ENCODE peak calls at places on chromosome 3, in four cellular contexts. P is foreskin keratinocyte, T is IMR-90, K is endothelial cell. U is an unnamed sample.

GRCh38 chr3:30315452-30315851 is 290.9 kb upstream of the TGFBR2 start:
- DNase-seq in P (no peak), T (peak), K (no peak), U (no peak)

GRCh38 chr3:133996251-133996661 is 33.5 kb downstream of the SLCO2A1 start:
- DNase-seq in P (no peak), T (no peak), K (no peak), U (peak)

GRCh38 chr3:124890573-124891190 is 3.5 kb upstream of the ITGB5 start:
- DNase-seq in P (peak), T (no peak), K (no peak), U (no peak)

GRCh38 chr3:16871915-16872842 is 12.6 kb upstream of the PLCL2 start:
- DNase-seq in P (peak), T (no peak), K (no peak), U (no peak)

GRCh38 chr3:159855599-159856495 is 132.8 kb upstream of the IL12A start:
- DNase-seq in P (no peak), T (no peak), K (no peak), U (no peak)

GRCh38 chr3:52493232-52494017 is 1.7 kb upstream of the STAB1 start:
- DNase-seq in P (no peak), T (no peak), K (no peak), U (no peak)

GRCh38 chr3:162354343-162354742 is 857.7 kb downstream of the OTOL1 start:
- DNase-seq in P (no peak), T (peak), K (no peak), U (peak)

GRCh38 chr3:153853163-153853562 is 268.0 kb upstream of the ARHGEF26 start:
- DNase-seq in P (no peak), T (no peak), K (no peak), U (no peak)

GRCh38 chr3:9385209-9385936 is 12.0 kb upstream of the SETD5 start:
- DNase-seq in P (no peak), T (peak), K (no peak), U (no peak)

GRCh38 chr3:180059351-180059750 is 22.6 kb upstream of the PEX5L start:
- DNase-seq in P (peak), T (peak), K (no peak), U (peak)

GRCh38 chr3:170555329-170555728 is 30.5 kb downstream of the SLC7A14 start:
- DNase-seq in P (peak), T (peak), K (no peak), U (no peak)

GRCh38 chr3:8456118-8456811 is 45.4 kb upstream of the LMCD1 start:
- DNase-seq in P (no peak), T (peak), K (no peak), U (peak)

GRCh38 chr3:14169871-14170270 is 8.5 kb downstream of the XPC start:
- DNase-seq in P (peak), T (peak), K (no peak), U (no peak)

GRCh38 chr3:53109822-53110771 is 20.1 kb downstream of the RFT1 start:
- DNase-seq in P (peak), T (peak), K (peak), U (peak)

GRCh38 chr3:156553705-156554356 is 1.1 kb downstream of the SSR3 start:
- DNase-seq in P (peak), T (peak), K (no peak), U (peak)

GRCh38 chr3:195809291-195809785 is 2.4 kb downstream of the MUC4 start:
- DNase-seq in P (no peak), T (no peak), K (no peak), U (no peak)

GRCh38 chr3:6542795-6543194 is 318.1 kb upstream of the GRM7 start:
- DNase-seq in P (no peak), T (no peak), K (no peak), U (no peak)

GRCh38 chr3:52254608-52255007 is 9.0 kb downstream of the PPM1M start:
- DNase-seq in P (no peak), T (no peak), K (no peak), U (no peak)

GRCh38 chr3:62873672-62874397 is 1.4 kb downstream of the CADPS start:
- DNase-seq in P (no peak), T (no peak), K (peak), U (no peak)

GRCh38 chr3:114741066-114741465 is 406.0 kb downstream of the ZBTB20 start:
- DNase-seq in P (peak), T (peak), K (no peak), U (peak)

GRCh38 chr3:181488536-181488935 is 223.2 kb upstream of the SOX2 start:
- DNase-seq in P (no peak), T (no peak), K (no peak), U (no peak)

GRCh38 chr3:42500091-42500490 is 2.4 kb upstream of the VIPR1 start:
- DNase-seq in P (peak), T (no peak), K (no peak), U (no peak)

GRCh38 chr3:101865751-101866509 is 16.6 kb downstream of the NFKBIZ start:
- DNase-seq in P (no peak), T (peak), K (no peak), U (no peak)

GRCh38 chr3:24351779-24352469 is 142.7 kb downstream of the THRB start:
- DNase-seq in P (no peak), T (no peak), K (no peak), U (peak)

GRCh38 chr3:32725721-32726120 is 40.7 kb downstream of the CNOT10 start:
- DNase-seq in P (peak), T (peak), K (no peak), U (no peak)

GRCh38 chr3:59480486-59480995 is 430.7 kb upstream of the CFAP20DC start:
- DNase-seq in P (peak), T (peak), K (no peak), U (peak)

GRCh38 chr3:63580151-63580550 is 72.3 kb upstream of the SNTN start:
- DNase-seq in P (peak), T (no peak), K (no peak), U (no peak)

GRCh38 chr3:72548992-72549391 is 299.3 kb downstream of the SHQ1 start:
- DNase-seq in P (no peak), T (no peak), K (no peak), U (no peak)

GRCh38 chr3:52230461-52230860 is 5.0 kb upstream of the TLR9 start:
- DNase-seq in P (no peak), T (no peak), K (no peak), U (no peak)

GRCh38 chr3:188231454-188231853 is 77.5 kb downstream of the LPP start:
- DNase-seq in P (no peak), T (no peak), K (no peak), U (no peak)

GRCh38 chr3:174958671-174959328 is 99.7 kb downstream of the NAALADL2 start:
- DNase-seq in P (no peak), T (peak), K (no peak), U (no peak)

GRCh38 chr3:100650651-100651611 is 41.5 kb downstream of the ADGRG7 start:
- DNase-seq in P (peak), T (peak), K (no peak), U (peak)
- TF ChIP-seq CTCF in P (peak), T (no peak), K (no peak), U (no peak)

DNA sequence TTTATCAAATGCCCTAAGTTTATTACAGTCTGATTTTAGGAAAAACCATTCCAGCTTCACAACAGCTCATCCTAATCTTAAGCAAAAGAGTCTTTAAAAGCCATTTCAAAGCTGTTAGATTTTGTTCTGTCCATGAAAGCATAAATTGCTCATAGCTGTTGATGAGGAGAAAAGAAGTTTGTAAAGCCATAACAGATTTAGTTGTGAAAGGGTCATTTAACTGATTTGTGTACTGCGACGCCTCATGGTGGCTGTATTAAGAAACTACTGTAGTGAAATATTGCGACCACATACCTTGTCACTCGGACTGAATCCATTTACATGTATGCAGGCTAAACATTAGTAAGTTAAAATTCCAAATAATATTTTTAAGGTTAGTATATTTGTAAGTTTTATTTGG is 20.9 kb downstream of the BBX start:
- DNase-seq in P (no peak), T (no peak), K (no peak), U (no peak)
- TF ChIP-seq CTCF in P (peak), T (peak), K (peak), U (peak)

GRCh38 chr3:120442975-120443517 is 7.7 kb downstream of the FSTL1 start:
- DNase-seq in P (no peak), T (no peak), K (no peak), U (no peak)
- TF ChIP-seq CTCF in P (peak), T (peak), K (peak), U (peak)

GRCh38 chr3:60742606-60743145 is 508.6 kb downstream of the FHIT start:
- DNase-seq in P (no peak), T (peak), K (peak), U (peak)
- TF ChIP-seq CTCF in P (no peak), T (peak), K (peak), U (peak)